ENCODE peak calls at places on chromosome 3, in seven cellular contexts. One of them, this sample, is unnamed.

GRCh38 chr3:3792391-3792790 is 6.8 kb upstream of the LRRN1 start:
- DNase-seq in AG20443: no peak
- DNase-seq in stimulated activated CD4-positive, alpha-beta T cell treated with anti-CD3 and anti-CD28 coated beads, Interleukin-2, amount 100 ng/mL, for 4 hours: no peak
- DNase-seq in glutamatergic neuron: no peak
- DNase-seq in brain microvascular endothelial cell: no peak
- DNase-seq in amniotic epithelial cell: no peak
- DNase-seq in Peyer's patch: no peak
- DNase-seq in this sample: no peak

GRCh38 chr3:16992198-16992597 is 107.4 kb downstream of the PLCL2 start:
- DNase-seq in AG20443: no peak
- DNase-seq in stimulated activated CD4-positive, alpha-beta T cell treated with anti-CD3 and anti-CD28 coated beads, Interleukin-2, amount 100 ng/mL, for 4 hours: no peak
- DNase-seq in glutamatergic neuron: no peak
- DNase-seq in brain microvascular endothelial cell: no peak
- DNase-seq in amniotic epithelial cell: no peak
- DNase-seq in Peyer's patch: no peak
- DNase-seq in this sample: no peak

GRCh38 chr3:194736896-194737600 is 51.4 kb downstream of the FAM43A start:
- DNase-seq in AG20443: no peak
- DNase-seq in stimulated activated CD4-positive, alpha-beta T cell treated with anti-CD3 and anti-CD28 coated beads, Interleukin-2, amount 100 ng/mL, for 4 hours: no peak
- DNase-seq in glutamatergic neuron: no peak
- DNase-seq in brain microvascular endothelial cell: no peak
- DNase-seq in amniotic epithelial cell: no peak
- DNase-seq in Peyer's patch: peak; percentile 63
- DNase-seq in this sample: no peak

GRCh38 chr3:4338751-4339150 is 35.6 kb downstream of the SETMAR start:
- DNase-seq in AG20443: no peak
- DNase-seq in stimulated activated CD4-positive, alpha-beta T cell treated with anti-CD3 and anti-CD28 coated beads, Interleukin-2, amount 100 ng/mL, for 4 hours: no peak
- DNase-seq in glutamatergic neuron: no peak
- DNase-seq in brain microvascular endothelial cell: no peak
- DNase-seq in amniotic epithelial cell: no peak
- DNase-seq in Peyer's patch: no peak
- DNase-seq in this sample: no peak

GRCh38 chr3:182704926-182705325 is 88.4 kb upstream of the ATP11B start:
- DNase-seq in AG20443: no peak
- DNase-seq in stimulated activated CD4-positive, alpha-beta T cell treated with anti-CD3 and anti-CD28 coated beads, Interleukin-2, amount 100 ng/mL, for 4 hours: no peak
- DNase-seq in glutamatergic neuron: peak; percentile 27
- DNase-seq in brain microvascular endothelial cell: no peak
- DNase-seq in amniotic epithelial cell: no peak
- DNase-seq in Peyer's patch: no peak
- DNase-seq in this sample: no peak

GRCh38 chr3:86815880-86816279 is 175.1 kb downstream of the VGLL3 start:
- DNase-seq in AG20443: no peak
- DNase-seq in stimulated activated CD4-positive, alpha-beta T cell treated with anti-CD3 and anti-CD28 coated beads, Interleukin-2, amount 100 ng/mL, for 4 hours: no peak
- DNase-seq in glutamatergic neuron: no peak
- DNase-seq in brain microvascular endothelial cell: no peak
- DNase-seq in amniotic epithelial cell: peak; percentile 80
- DNase-seq in Peyer's patch: no peak
- DNase-seq in this sample: no peak

GRCh38 chr3:178454714-178455113 is 81.5 kb upstream of the KCNMB2 start:
- DNase-seq in AG20443: peak; percentile 58
- DNase-seq in stimulated activated CD4-positive, alpha-beta T cell treated with anti-CD3 and anti-CD28 coated beads, Interleukin-2, amount 100 ng/mL, for 4 hours: no peak
- DNase-seq in glutamatergic neuron: no peak
- DNase-seq in brain microvascular endothelial cell: peak; percentile 80
- DNase-seq in amniotic epithelial cell: peak; percentile 45
- DNase-seq in Peyer's patch: no peak
- DNase-seq in this sample: peak; percentile 5

GRCh38 chr3:10786640-10787039 is 29.4 kb upstream of the SLC6A11 start:
- DNase-seq in AG20443: no peak
- DNase-seq in stimulated activated CD4-positive, alpha-beta T cell treated with anti-CD3 and anti-CD28 coated beads, Interleukin-2, amount 100 ng/mL, for 4 hours: no peak
- DNase-seq in glutamatergic neuron: no peak
- DNase-seq in brain microvascular endothelial cell: no peak
- DNase-seq in amniotic epithelial cell: no peak
- DNase-seq in Peyer's patch: no peak
- DNase-seq in this sample: no peak

GRCh38 chr3:151859905-151860304 is 13.5 kb upstream of the SUCNR1 start:
- DNase-seq in AG20443: no peak
- DNase-seq in stimulated activated CD4-positive, alpha-beta T cell treated with anti-CD3 and anti-CD28 coated beads, Interleukin-2, amount 100 ng/mL, for 4 hours: no peak
- DNase-seq in glutamatergic neuron: no peak
- DNase-seq in brain microvascular endothelial cell: no peak
- DNase-seq in amniotic epithelial cell: peak; percentile 33
- DNase-seq in Peyer's patch: no peak
- DNase-seq in this sample: no peak

GRCh38 chr3:61961882-61962281 is 400.5 kb downstream of the PTPRG start:
- DNase-seq in AG20443: no peak
- DNase-seq in stimulated activated CD4-positive, alpha-beta T cell treated with anti-CD3 and anti-CD28 coated beads, Interleukin-2, amount 100 ng/mL, for 4 hours: no peak
- DNase-seq in glutamatergic neuron: no peak
- DNase-seq in brain microvascular endothelial cell: no peak
- DNase-seq in amniotic epithelial cell: peak; percentile 5
- DNase-seq in Peyer's patch: no peak
- DNase-seq in this sample: no peak

This sample was measured in caudate nucleus.